ENCODE peak calls at places on chromosomes 13 and 19, in four cellular contexts. S is GM23248; C is activated naive CD4-positive, alpha-beta T cell treated with anti-CD3 and anti-CD28 coated beads, Interleukin-2, amount 50 U/mL, for 72 hours; K is AG04450. Z is an unnamed sample.

GRCh38 chr19:53879145-53880037 is 2.6 kb upstream of the PRKCG start:
- DNase-seq in S (peak; percentile 94), C (peak; percentile 86), K (peak; percentile 67), Z (no peak)

GRCh38 chr19:11200931-11201330 is 3.6 kb upstream of the KANK2 start:
- DNase-seq in S (no peak), C (no peak), K (no peak), Z (no peak)

GRCh38 chr13:103903790-103904189 is 837.6 kb upstream of the SLC10A2 start:
- DNase-seq in S (no peak), C (no peak), K (no peak), Z (no peak)

GRCh38 chr13:67736646-67737420 is 506.7 kb upstream of the PCDH9 start:
- DNase-seq in S (peak; percentile 35), C (no peak), K (peak; percentile 37), Z (no peak)

GRCh38 chr19:5059191-5059579 is 90.3 kb downstream of the KDM4B start:
- DNase-seq in S (peak; percentile 57), C (no peak), K (no peak), Z (no peak)

GRCh38 chr19:13961826-13962737 is 9.8 kb downstream of the DCAF15 start:
- DNase-seq in S (no peak), C (no peak), K (no peak), Z (no peak)

GRCh38 chr13:101838305-101838835 is 385.9 kb downstream of the ITGBL1 start:
- DNase-seq in S (peak; percentile 3), C (no peak), K (no peak), Z (no peak)

GRCh38 chr19:34230833-34231232 is 23.5 kb upstream of the GARRE1 start:
- DNase-seq in S (no peak), C (no peak), K (no peak), Z (no peak)

GRCh38 chr13:24063281-24063851 is 97.2 kb upstream of the SPATA13 start:
- DNase-seq in S (no peak), C (no peak), K (no peak), Z (no peak)

GRCh38 chr19:13004273-13004672 is 9.0 kb downstream of the NFIX start:
- DNase-seq in S (no peak), C (no peak), K (no peak), Z (no peak)

GRCh38 chr13:111183959-111184684 is 69.0 kb downstream of the ARHGEF7 start:
- DNase-seq in S (no peak), C (no peak), K (no peak), Z (no peak)

GRCh38 chr19:1037553-1038115 is 2.3 kb upstream of the ABCA7 start:
- DNase-seq in S (no peak), C (no peak), K (no peak), Z (no peak)

GRCh38 chr13:36166051-36166450 is 34.9 kb upstream of the DCLK1 start:
- DNase-seq in S (no peak), C (no peak), K (no peak), Z (no peak)

GRCh38 chr13:113203507-113204377 is 4.7 kb downstream of the PCID2 start:
- DNase-seq in S (no peak), C (no peak), K (no peak), Z (no peak)

GRCh38 chr13:99702687-99703319 is 201.5 kb downstream of the TM9SF2 start:
- DNase-seq in S (no peak), C (no peak), K (no peak), Z (no peak)

GRCh38 chr19:4389064-4389375 is 11.3 kb downstream of the SH3GL1 start:
- DNase-seq in S (no peak), C (no peak), K (no peak), Z (no peak)

GRCh38 chr13:112700291-112701060 is 10.6 kb downstream of the ATP11A start:
- DNase-seq in S (no peak), C (no peak), K (no peak), Z (no peak)

GRCh38 chr19:33818426-33818825 is 21.8 kb downstream of the KCTD15 start:
- DNase-seq in S (no peak), C (no peak), K (no peak), Z (no peak)

Z was measured in GM12878.